ENCODE peak calls at places on chromosomes 4 and X, in five cellular contexts. Y, P, D, C and S are unnamed samples. For H3K36me3 and H3K27me3, the result is how much of the 10 kb centered on the place peaks cover.

GRCh38 chr4:3672465-3672831 is 93.7 kb upstream of the ADRA2C start:
- DNase-seq in Y (no peak), P (no peak), D (no peak), C (no peak), S (no peak)

GRCh38 chrX:13463608-13464007 is 105.8 kb upstream of the EGFL6 start:
- DNase-seq in Y (peak), P (peak), D (peak), C (peak), S (no peak)

GRCh38 chr4:76447326-76447954 is 12.4 kb downstream of the SHROOM3 start:
- DNase-seq in Y (no peak), P (no peak), D (no peak), C (peak), S (no peak)

GRCh38 chrX:84047339-84047738 is 140.7 kb downstream of the RPS6KA6 start:
- DNase-seq in Y (no peak), P (no peak), D (no peak), C (no peak), S (no peak)

GRCh38 chr4:182147391-182147790 is 95.8 kb upstream of the TENM3 start:
- DNase-seq in Y (no peak), P (no peak), D (no peak), C (no peak), S (no peak)

GRCh38 chr4:45502471-45502870 is 621.4 kb downstream of the GABRG1 start:
- DNase-seq in Y (no peak), P (no peak), D (no peak), C (no peak), S (no peak)

GRCh38 chrX:134444681-134445080 is 15.3 kb upstream of the HPRT1 start:
- DNase-seq in Y (no peak), P (no peak), D (no peak), C (no peak), S (no peak)

GRCh38 chrX:23888887-23889501 is 18.7 kb downstream of the APOO start:
- DNase-seq in Y (no peak), P (no peak), D (no peak), C (peak), S (no peak)

GRCh38 chrX:121389976-121390709 is 342.7 kb downstream of the GLUD2 start:
- DNase-seq in Y (no peak), P (no peak), D (no peak), C (no peak), S (no peak)

GRCh38 chrX:1883772-1884171 is 268.9 kb downstream of the ASMT start:
- DNase-seq in Y (no peak), P (no peak), D (no peak), C (no peak), S (no peak)

GRCh38 chrX:125150231-125150630 is 169.4 kb upstream of the TEX13C start:
- DNase-seq in Y (no peak), P (no peak), D (no peak), C (peak), S (no peak)

GRCh38 chrX:109578916-109579315 is 42.3 kb downstream of the NXT2 start:
- DNase-seq in Y (no peak), P (no peak), D (no peak), C (no peak), S (no peak)

GRCh38 chr4:81495308-81495707 is 23.6 kb upstream of the RASGEF1B start:
- DNase-seq in Y (no peak), P (no peak), D (no peak), C (no peak), S (no peak)

GRCh38 chrX:69616520-69617203 is 749 bp downstream of the EDA start:
- DNase-seq in Y (peak), P (peak), D (no peak), C (no peak), S (peak)

GRCh38 chr4:122894802-122895201 is 27.6 kb downstream of the NUDT6 start:
- DNase-seq in Y (no peak), P (no peak), D (no peak), C (no peak), S (no peak)

GRCh38 chrX:134186362-134187121 is 50.4 kb upstream of the CCDC160 start:
- DNase-seq in Y (no peak), P (no peak), D (no peak), C (no peak), S (no peak)

GRCh38 chrX:12970691-12971202 is 4.2 kb upstream of the TMSB4X start:
- DNase-seq in Y (no peak), P (peak), D (no peak), C (peak), S (peak)

GRCh38 chr4:174494731-174495130 is 27.6 kb downstream of the HPGD start:
- DNase-seq in Y (no peak), P (no peak), D (no peak), C (no peak), S (no peak)

GRCh38 chr4:26192921-26193894 is 127.6 kb upstream of the RBPJ start:
- DNase-seq in Y (no peak), P (no peak), D (no peak), C (no peak), S (no peak)

GRCh38 chr4:113880240-113881028 is 99.0 kb downstream of the ARSJ start:
- DNase-seq in Y (no peak), P (no peak), D (no peak), C (no peak), S (no peak)

GRCh38 chr4:113882668-113883067 is 96.8 kb downstream of the ARSJ start:
- DNase-seq in Y (no peak), P (no peak), D (no peak), C (peak), S (no peak)

GRCh38 chr4:113874480-113874879 is 105.0 kb downstream of the ARSJ start:
- DNase-seq in Y (no peak), P (no peak), D (no peak), C (no peak), S (no peak)

GRCh38 chr4:113881256-113881655 is 98.2 kb downstream of the ARSJ start:
- DNase-seq in Y (no peak), P (no peak), D (no peak), C (peak), S (no peak)

GRCh38 chr4:113878718-113879117 is 100.7 kb downstream of the ARSJ start:
- DNase-seq in Y (no peak), P (no peak), D (no peak), C (peak), S (no peak)
- H3K4me3 ChIP-seq in Y (no peak), P (no peak), D (no peak), C (no peak), S (no peak)

DNA sequence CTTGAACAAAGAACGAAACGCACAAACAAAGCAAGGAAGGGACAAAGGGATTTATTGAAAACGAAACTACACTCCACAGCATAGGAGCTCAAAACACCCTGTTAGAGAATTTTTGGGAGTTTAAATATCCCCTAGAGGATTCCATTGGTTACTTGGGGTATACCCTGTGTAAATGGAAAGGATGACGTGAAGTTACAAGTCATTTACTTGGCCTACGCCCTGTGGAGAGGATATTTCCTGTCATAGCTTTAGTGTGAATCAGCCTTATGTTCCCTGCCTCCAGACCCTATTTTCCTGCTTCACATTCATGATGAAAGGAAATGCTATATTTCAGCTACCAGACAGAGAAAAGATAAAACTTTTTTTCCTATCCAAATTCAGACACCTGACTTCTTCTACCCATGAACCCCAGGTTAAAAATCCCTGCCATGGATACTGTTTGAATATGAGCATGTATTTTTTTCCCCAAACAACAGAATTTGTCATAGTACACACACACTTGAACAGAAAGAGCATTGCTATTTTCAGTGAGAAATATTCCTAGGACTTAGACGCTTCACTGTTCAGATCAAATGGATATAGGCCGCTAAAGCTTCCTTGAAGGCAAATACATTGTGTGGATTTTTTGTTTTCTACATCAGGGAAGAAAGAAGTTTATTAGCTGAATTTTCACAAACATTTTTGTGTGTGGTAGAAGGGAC is 20.4 kb downstream of the PIN4 start:
- DNase-seq in Y (no peak), P (no peak), D (no peak), C (peak), S (no peak)
- H3K36me3 ChIP-seq in Y (under half), P (under half), D (under half), C (under half), S (under half)

DNA sequence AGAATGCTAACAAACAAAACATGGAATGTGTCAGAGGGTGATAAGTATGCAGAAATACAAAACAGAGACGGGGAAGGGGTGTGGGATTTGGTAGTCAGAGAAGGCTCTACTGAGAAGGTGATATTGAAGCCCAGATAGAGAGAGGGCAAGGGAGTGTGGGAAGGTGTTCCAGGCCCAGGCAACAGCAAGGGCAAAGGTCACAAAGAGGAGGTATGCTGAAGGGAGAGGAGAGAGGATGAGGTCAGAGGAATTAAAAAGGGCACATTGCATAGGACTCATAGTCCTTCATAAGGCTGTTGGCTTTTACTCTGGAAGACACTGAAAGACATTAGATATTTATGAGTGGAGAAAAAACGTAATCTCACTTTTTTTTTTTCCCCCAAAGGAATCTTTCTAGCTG is 82.6 kb upstream of the TNIP3 start:
- DNase-seq in Y (no peak), P (no peak), D (no peak), C (no peak), S (no peak)
- H3K27me3 ChIP-seq in Y (under half), P (under half), D (under half), C (under half), S (under half)

DNA sequence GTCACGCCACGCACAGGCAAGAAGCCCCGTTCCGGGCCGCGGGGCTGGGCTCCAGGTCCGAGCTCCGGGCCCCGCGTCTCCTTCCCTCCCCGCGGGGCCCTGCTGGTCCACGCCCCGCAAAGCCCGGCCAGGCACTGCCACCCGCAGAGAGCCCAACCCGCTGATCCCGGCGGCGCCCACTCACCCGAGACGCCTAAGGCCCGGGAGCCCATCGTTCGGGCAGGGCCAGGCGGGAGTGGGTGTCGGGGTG is 870 bp downstream of the PDZD4 start:
- DNase-seq in Y (no peak), P (no peak), D (no peak), C (no peak), S (peak)
- H3K4me3 ChIP-seq in Y (peak), P (peak), D (peak), C (no peak), S (peak)

DNA sequence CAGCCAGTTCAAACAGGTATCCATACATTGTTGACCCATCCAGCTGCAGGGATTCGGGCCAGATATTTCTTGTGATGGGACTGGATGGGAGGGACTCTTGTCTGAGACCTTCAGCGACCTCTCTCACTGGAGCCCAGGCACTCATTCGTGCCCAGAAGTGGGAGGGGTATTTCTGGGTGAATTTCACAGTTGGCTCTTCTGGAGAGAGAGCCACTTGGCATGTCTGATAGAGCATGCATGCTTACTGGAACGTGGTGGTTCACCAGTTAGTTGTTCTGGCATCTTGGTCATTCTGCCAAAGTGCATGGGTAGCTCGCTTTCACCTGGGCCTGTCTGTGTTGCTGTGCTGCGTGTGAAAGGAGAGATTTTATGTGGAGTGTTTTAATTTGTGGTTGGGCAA is 65.8 kb downstream of the NBDY start:
- DNase-seq in Y (no peak), P (no peak), D (no peak), C (no peak), S (peak)
- H3K36me3 ChIP-seq in Y (under half), P (under half), D (under half), C (under half), S (under half)

DNA sequence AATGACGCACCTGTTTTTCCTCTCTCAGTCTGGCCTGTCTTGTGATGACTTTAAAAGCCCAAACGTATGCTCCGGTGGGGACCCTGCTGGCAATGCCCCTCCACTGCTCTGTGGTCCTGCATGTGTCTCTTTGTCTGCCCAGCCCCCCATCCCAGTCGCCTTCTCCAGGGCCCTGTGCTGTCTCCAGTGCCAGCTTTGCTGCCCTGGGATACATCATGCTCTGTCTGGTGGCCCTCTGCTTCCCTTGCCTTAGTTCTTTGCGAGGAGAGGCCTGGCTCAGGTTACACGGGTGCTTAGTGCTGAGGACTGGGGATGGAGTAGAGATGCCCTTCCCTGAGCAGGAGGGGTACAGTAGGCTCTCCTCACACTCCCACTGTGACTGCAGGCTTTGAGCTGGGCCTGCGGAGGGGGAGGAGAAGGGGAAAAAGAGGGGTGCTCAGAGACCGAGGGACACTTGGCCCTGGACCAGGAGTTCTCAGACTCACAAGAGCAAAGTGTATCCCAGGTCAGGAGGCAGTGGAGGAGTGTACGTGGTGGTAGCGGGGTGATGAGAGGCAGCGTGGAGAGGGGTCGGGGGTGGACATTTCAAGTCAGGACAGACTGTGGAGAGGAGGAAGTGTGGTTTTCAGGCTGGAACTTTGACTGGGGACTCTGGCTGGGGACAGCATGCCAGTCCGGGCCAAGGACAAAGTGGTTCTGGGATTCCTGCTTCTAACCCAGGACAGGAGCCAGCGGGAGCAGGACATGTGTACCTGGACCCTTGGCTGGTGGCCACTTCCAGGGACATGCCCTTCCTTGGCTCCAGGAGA is 2.8 kb downstream of the APLN start:
- DNase-seq in Y (no peak), P (no peak), D (no peak), C (no peak), S (no peak)
- H3K27me3 ChIP-seq in Y (under half), P (under half), D (under half), C (under half), S (half or more)

GRCh38 chrX:19991350-19991718 is 473 bp upstream of the BCLAF3 start:
- DNase-seq in Y (no peak), P (no peak), D (no peak), C (no peak), S (no peak)
- H3K4me3 ChIP-seq in Y (peak), P (peak), D (peak), C (peak), S (no peak)

DNA sequence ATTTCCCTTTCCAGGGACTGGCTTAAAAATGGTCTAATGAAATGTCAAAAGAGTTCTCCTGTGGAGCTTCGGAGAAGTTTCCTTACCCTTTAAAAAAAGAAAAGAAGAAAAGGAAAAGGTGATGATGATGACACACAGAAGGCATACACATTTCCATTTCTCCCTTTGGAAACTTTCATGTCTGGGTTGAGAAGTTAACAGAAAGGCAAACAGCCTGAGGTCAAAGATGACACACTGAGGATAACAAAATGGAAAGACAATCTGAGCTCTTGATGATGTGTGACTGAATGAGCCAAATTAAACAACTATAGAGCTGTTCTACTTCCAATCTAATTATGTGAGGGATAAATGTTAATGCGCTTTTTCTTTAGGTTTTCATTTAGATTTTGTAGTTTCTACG is 32.2 kb downstream of the NFXL1 start:
- DNase-seq in Y (no peak), P (no peak), D (no peak), C (peak), S (no peak)
- H3K36me3 ChIP-seq in Y (half or more), P (under half), D (under half), C (half or more), S (under half)